ENCODE peak calls at places on chromosomes 4 and X, in four cellular contexts. One of them, this sample, is unnamed.

GRCh38 chr4:150257338-150257737 is 179.1 kb downstream of the DCLK2 start:
- DNase-seq in lower lobe of right lung: no peak
- DNase-seq in ascending aorta: no peak
- DNase-seq in stimulated activated naive CD4-positive, alpha-beta T cell treated with Interleukin-2 at 50 U/mL for 16 hours: no peak
- DNase-seq in this sample: no peak

GRCh38 chr4:118346495-118346894 is 6.3 kb downstream of the PRSS12 start:
- DNase-seq in stimulated activated naive CD4-positive, alpha-beta T cell treated with Interleukin-2 at 50 U/mL for 16 hours: no peak
- DNase-seq in ascending aorta: no peak
- DNase-seq in lower lobe of right lung: no peak
- DNase-seq in this sample: no peak

GRCh38 chr4:87465739-87466366 is 43.5 kb downstream of the NUDT9 start:
- DNase-seq in lower lobe of right lung: no peak
- DNase-seq in ascending aorta: no peak
- DNase-seq in stimulated activated naive CD4-positive, alpha-beta T cell treated with Interleukin-2 at 50 U/mL for 16 hours: no peak
- DNase-seq in this sample: no peak

GRCh38 chr4:48215977-48216376 is 53.7 kb downstream of the TEC start:
- DNase-seq in lower lobe of right lung: no peak
- DNase-seq in stimulated activated naive CD4-positive, alpha-beta T cell treated with Interleukin-2 at 50 U/mL for 16 hours: no peak
- DNase-seq in ascending aorta: no peak
- DNase-seq in this sample: no peak

GRCh38 chrX:18828832-18829404 is 121.5 kb downstream of the PPEF1 start:
- DNase-seq in stimulated activated naive CD4-positive, alpha-beta T cell treated with Interleukin-2 at 50 U/mL for 16 hours: no peak
- DNase-seq in lower lobe of right lung: no peak
- DNase-seq in ascending aorta: no peak
- DNase-seq in this sample: no peak

GRCh38 chrX:154724999-154725756 is 25.7 kb downstream of the GAB3 start:
- DNase-seq in lower lobe of right lung: no peak
- DNase-seq in ascending aorta: no peak
- DNase-seq in stimulated activated naive CD4-positive, alpha-beta T cell treated with Interleukin-2 at 50 U/mL for 16 hours: no peak
- DNase-seq in this sample: no peak

GRCh38 chr4:77010841-77011354 is 61.3 kb downstream of the SEPTIN11 start:
- DNase-seq in lower lobe of right lung: no peak
- DNase-seq in stimulated activated naive CD4-positive, alpha-beta T cell treated with Interleukin-2 at 50 U/mL for 16 hours: no peak
- DNase-seq in ascending aorta: no peak
- DNase-seq in this sample: no peak

GRCh38 chr4:144350706-144351105 is 210.2 kb upstream of the GYPA start:
- DNase-seq in lower lobe of right lung: no peak
- DNase-seq in stimulated activated naive CD4-positive, alpha-beta T cell treated with Interleukin-2 at 50 U/mL for 16 hours: no peak
- DNase-seq in ascending aorta: no peak
- DNase-seq in this sample: no peak

GRCh38 chr4:124025423-124025822 is 628.8 kb downstream of the SPRY1 start:
- DNase-seq in lower lobe of right lung: no peak
- DNase-seq in ascending aorta: no peak
- DNase-seq in stimulated activated naive CD4-positive, alpha-beta T cell treated with Interleukin-2 at 50 U/mL for 16 hours: no peak
- DNase-seq in this sample: no peak

GRCh38 chr4:123555500-123556273 is 159.1 kb downstream of the SPRY1 start:
- DNase-seq in stimulated activated naive CD4-positive, alpha-beta T cell treated with Interleukin-2 at 50 U/mL for 16 hours: no peak
- DNase-seq in lower lobe of right lung: peak; percentile 88
- DNase-seq in ascending aorta: peak; percentile 21
- DNase-seq in this sample: peak; percentile 32

GRCh38 chr4:77665381-77666069 is 59.9 kb downstream of the CXCL13 start:
- DNase-seq in stimulated activated naive CD4-positive, alpha-beta T cell treated with Interleukin-2 at 50 U/mL for 16 hours: no peak
- DNase-seq in ascending aorta: no peak
- DNase-seq in lower lobe of right lung: no peak
- DNase-seq in this sample: no peak

GRCh38 chr4:6463311-6464289 is 8.8 kb downstream of the PPP2R2C start:
- DNase-seq in stimulated activated naive CD4-positive, alpha-beta T cell treated with Interleukin-2 at 50 U/mL for 16 hours: no peak
- DNase-seq in ascending aorta: no peak
- DNase-seq in lower lobe of right lung: no peak
- DNase-seq in this sample: no peak

GRCh38 chrX:128294198-128294597 is 242.0 kb upstream of the ACTRT1 start:
- DNase-seq in stimulated activated naive CD4-positive, alpha-beta T cell treated with Interleukin-2 at 50 U/mL for 16 hours: no peak
- DNase-seq in lower lobe of right lung: no peak
- DNase-seq in ascending aorta: no peak
- DNase-seq in this sample: no peak

GRCh38 chr4:4402966-4403365 is 16.1 kb downstream of the NSG1 start:
- DNase-seq in stimulated activated naive CD4-positive, alpha-beta T cell treated with Interleukin-2 at 50 U/mL for 16 hours: no peak
- DNase-seq in ascending aorta: no peak
- DNase-seq in lower lobe of right lung: no peak
- DNase-seq in this sample: no peak

GRCh38 chrX:21153503-21153902 is 220.7 kb upstream of the CNKSR2 start:
- DNase-seq in ascending aorta: no peak
- DNase-seq in stimulated activated naive CD4-positive, alpha-beta T cell treated with Interleukin-2 at 50 U/mL for 16 hours: no peak
- DNase-seq in lower lobe of right lung: no peak
- DNase-seq in this sample: no peak

GRCh38 chr4:128322986-128323385 is 35.4 kb upstream of the PGRMC2 start:
- DNase-seq in lower lobe of right lung: no peak
- DNase-seq in stimulated activated naive CD4-positive, alpha-beta T cell treated with Interleukin-2 at 50 U/mL for 16 hours: no peak
- DNase-seq in ascending aorta: no peak
- DNase-seq in this sample: no peak

GRCh38 chr4:57351716-57352115 is 241.5 kb upstream of the IGFBP7 start:
- DNase-seq in ascending aorta: no peak
- DNase-seq in lower lobe of right lung: no peak
- DNase-seq in stimulated activated naive CD4-positive, alpha-beta T cell treated with Interleukin-2 at 50 U/mL for 16 hours: no peak
- DNase-seq in this sample: no peak

GRCh38 chrX:120671963-120672362 is 42.1 kb upstream of the C1GALT1C1 start:
- DNase-seq in ascending aorta: no peak
- DNase-seq in lower lobe of right lung: no peak
- DNase-seq in stimulated activated naive CD4-positive, alpha-beta T cell treated with Interleukin-2 at 50 U/mL for 16 hours: no peak
- DNase-seq in this sample: no peak

GRCh38 chrX:144327515-144327914 is 443.6 kb downstream of the UBE2NL start:
- DNase-seq in ascending aorta: no peak
- DNase-seq in lower lobe of right lung: no peak
- DNase-seq in stimulated activated naive CD4-positive, alpha-beta T cell treated with Interleukin-2 at 50 U/mL for 16 hours: no peak
- DNase-seq in this sample: no peak

GRCh38 chrX:110341189-110342035 is 17.2 kb upstream of the RTL9 start:
- DNase-seq in stimulated activated naive CD4-positive, alpha-beta T cell treated with Interleukin-2 at 50 U/mL for 16 hours: no peak
- DNase-seq in ascending aorta: no peak
- DNase-seq in lower lobe of right lung: no peak
- DNase-seq in this sample: no peak

GRCh38 chr4:128565565-128566186 is 243.8 kb upstream of the JADE1 start:
- DNase-seq in lower lobe of right lung: no peak
- DNase-seq in stimulated activated naive CD4-positive, alpha-beta T cell treated with Interleukin-2 at 50 U/mL for 16 hours: no peak
- DNase-seq in ascending aorta: no peak
- DNase-seq in this sample: peak; percentile 6

GRCh38 chrX:38342853-38343778 is 9.3 kb upstream of the OTC start:
- DNase-seq in stimulated activated naive CD4-positive, alpha-beta T cell treated with Interleukin-2 at 50 U/mL for 16 hours: no peak
- DNase-seq in ascending aorta: no peak
- DNase-seq in lower lobe of right lung: no peak
- DNase-seq in this sample: no peak

GRCh38 chr4:90025248-90025647 is 101.9 kb upstream of the CCSER1 start:
- DNase-seq in ascending aorta: no peak
- DNase-seq in lower lobe of right lung: no peak
- DNase-seq in stimulated activated naive CD4-positive, alpha-beta T cell treated with Interleukin-2 at 50 U/mL for 16 hours: no peak
- DNase-seq in this sample: no peak

GRCh38 chr4:55906999-55907398 is 41.7 kb upstream of the CEP135 start:
- DNase-seq in ascending aorta: no peak
- DNase-seq in lower lobe of right lung: no peak
- DNase-seq in stimulated activated naive CD4-positive, alpha-beta T cell treated with Interleukin-2 at 50 U/mL for 16 hours: no peak
- DNase-seq in this sample: no peak

GRCh38 chr4:8510611-8511285 is 69.4 kb upstream of the GPR78 start:
- DNase-seq in stimulated activated naive CD4-positive, alpha-beta T cell treated with Interleukin-2 at 50 U/mL for 16 hours: no peak
- DNase-seq in lower lobe of right lung: no peak
- DNase-seq in ascending aorta: no peak
- DNase-seq in this sample: no peak